ENCODE peak calls at places on chromosome 10, in nine cellular contexts. L is stomach, Z is pancreas, J is body of pancreas, B is heart right ventricle, P is cardiac fibroblast, U is A673, X is neural progenitor cell, K is fibroblast of lung. T is an unnamed sample.

GRCh38 chr10:129645487-129645886 is 178.4 kb downstream of the MGMT start:
- DNase-seq in J (no peak), B (no peak), K (no peak), L (no peak), Z (no peak), P (no peak), U (no peak), X (no peak), T (no peak)

GRCh38 chr10:1203216-1203615 is 147.0 kb downstream of the WDR37 start:
- DNase-seq in J (no peak), Z (no peak), P (no peak), U (no peak), K (no peak), B (no peak), X (no peak), L (no peak), T (no peak)

GRCh38 chr10:8017276-8017675 is 37.2 kb upstream of the GATA3 start:
- DNase-seq in P (peak), B (no peak), Z (no peak), J (no peak), L (no peak), K (peak), U (no peak), X (no peak), T (no peak)

GRCh38 chr10:4775808-4776207 is 50.2 kb upstream of the AKR1E2 start:
- DNase-seq in Z (no peak), X (no peak), U (peak), P (peak), L (no peak), B (no peak), J (no peak), K (peak), T (peak)

GRCh38 chr10:61475449-61475873 is 22.3 kb upstream of the TMEM26 start:
- DNase-seq in U (peak), X (no peak), B (no peak), P (peak), K (peak), J (no peak), Z (no peak), L (no peak), T (no peak)

GRCh38 chr10:27801171-27801785 is 55.7 kb upstream of the MKX start:
- DNase-seq in K (peak), X (no peak), P (no peak), B (no peak), J (no peak), L (no peak), Z (no peak), U (no peak), T (no peak)

GRCh38 chr10:43209651-43210141 is 57.2 kb downstream of the RASGEF1A start:
- DNase-seq in B (no peak), Z (no peak), U (no peak), K (no peak), J (no peak), L (no peak), X (no peak), P (no peak), T (no peak)

GRCh38 chr10:13074562-13075451 is 25.2 kb upstream of the OPTN start:
- DNase-seq in B (peak), X (peak), L (peak), K (peak), P (peak), Z (peak), J (peak), U (peak), T (no peak)

GRCh38 chr10:80460399-80461207 is 6.5 kb downstream of the TSPAN14 start:
- DNase-seq in P (peak), J (peak), U (peak), K (peak), L (peak), Z (peak), B (no peak), X (peak), T (no peak)

GRCh38 chr10:100811752-100812750 is 66.7 kb downstream of the PAX2 start:
- DNase-seq in K (no peak), U (no peak), Z (no peak), X (no peak), P (no peak), B (no peak), J (no peak), L (no peak), T (no peak)

GRCh38 chr10:125262920-125263319 is 102.6 kb upstream of the CTBP2 start:
- DNase-seq in X (no peak), B (no peak), U (no peak), J (no peak), Z (no peak), P (no peak), L (no peak), K (no peak), T (no peak)

GRCh38 chr10:122121059-122121458 is 132.1 kb downstream of the TACC2 start:
- DNase-seq in P (no peak), J (peak), Z (no peak), U (no peak), B (no peak), K (no peak), X (no peak), L (peak), T (no peak)

GRCh38 chr10:79102056-79102874 is 33.5 kb downstream of the ZMIZ1 start:
- DNase-seq in P (no peak), U (no peak), X (peak), K (peak), J (peak), B (peak), Z (no peak), L (peak), T (no peak)

GRCh38 chr10:43707755-43708154 is 59.1 kb upstream of the ZNF32 start:
- DNase-seq in P (peak), B (peak), Z (no peak), U (no peak), X (peak), J (no peak), L (no peak), K (peak), T (no peak)

DNA sequence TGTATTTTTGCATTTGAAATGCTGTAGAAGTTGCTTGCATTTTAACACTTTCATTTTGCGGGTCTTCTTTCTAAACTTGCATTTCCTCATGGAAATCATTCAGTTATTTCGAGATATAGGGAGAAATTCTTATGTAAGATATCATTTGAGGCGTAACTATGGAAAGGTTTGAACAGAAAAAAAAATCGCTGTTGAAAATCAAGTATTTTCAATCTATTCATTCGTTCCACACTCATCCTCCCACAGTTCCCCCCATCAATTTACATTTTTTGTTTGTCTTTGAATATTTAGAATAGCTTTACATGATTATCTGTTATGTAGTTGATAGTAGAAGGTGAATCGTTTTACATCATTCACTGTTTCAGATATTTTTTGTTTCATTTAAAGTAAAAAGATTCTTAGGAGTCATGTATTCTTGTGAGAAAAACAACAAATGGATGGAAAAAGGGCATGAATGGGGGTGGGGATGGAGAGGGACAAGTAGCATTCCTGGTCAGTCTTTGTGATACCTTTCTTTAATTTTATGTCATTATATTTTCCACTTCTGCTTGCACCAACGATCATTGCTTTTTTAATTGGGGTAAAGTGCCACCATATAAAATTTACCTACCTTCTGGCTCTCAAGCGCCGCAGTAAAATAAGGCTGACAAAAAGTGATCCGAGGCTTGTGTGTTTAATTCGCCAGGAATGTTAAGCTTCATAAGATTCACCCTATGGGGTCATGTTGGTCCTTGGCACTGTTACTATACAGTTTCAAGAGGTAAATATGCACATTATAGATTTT is 3.2 kb upstream of the SKIDA1 start:
- DNase-seq in X (peak), P (no peak), J (no peak), L (no peak), B (no peak), Z (no peak), U (peak), K (peak), T (no peak)
- H3K4me3 ChIP-seq in X (peak), P (no peak), J (no peak), L (peak), B (peak), Z (no peak), U (peak), K (peak), T (no peak)

DNA sequence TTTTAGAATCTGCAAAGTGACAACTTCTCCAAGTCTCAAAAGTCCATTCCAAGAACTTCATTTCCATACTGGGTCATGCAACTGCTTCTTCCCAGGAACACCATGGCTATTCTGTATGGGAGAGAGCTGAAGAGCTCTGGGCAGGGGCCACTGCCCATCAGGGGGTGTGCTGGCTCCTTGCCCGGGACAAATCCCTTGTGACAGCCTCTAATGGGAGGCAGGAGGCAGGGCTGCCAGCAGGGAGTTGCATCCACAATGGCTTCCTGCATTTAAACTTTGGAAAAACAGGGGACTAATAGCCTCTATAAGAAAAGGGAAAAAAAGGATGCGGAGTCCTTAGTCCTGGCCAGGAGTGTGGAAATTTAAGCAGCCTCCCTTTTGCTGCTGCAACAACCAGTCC is 18.4 kb upstream of the FRMD4A start:
- DNase-seq in Z (no peak), L (no peak), J (no peak), P (no peak), X (no peak), K (no peak), U (peak), B (no peak), T (no peak)
- TF ChIP-seq CTCF in Z (no peak), L (no peak), J (no peak), P (no peak), X (no peak), K (no peak), U (no peak), B (no peak), T (no peak)

DNA sequence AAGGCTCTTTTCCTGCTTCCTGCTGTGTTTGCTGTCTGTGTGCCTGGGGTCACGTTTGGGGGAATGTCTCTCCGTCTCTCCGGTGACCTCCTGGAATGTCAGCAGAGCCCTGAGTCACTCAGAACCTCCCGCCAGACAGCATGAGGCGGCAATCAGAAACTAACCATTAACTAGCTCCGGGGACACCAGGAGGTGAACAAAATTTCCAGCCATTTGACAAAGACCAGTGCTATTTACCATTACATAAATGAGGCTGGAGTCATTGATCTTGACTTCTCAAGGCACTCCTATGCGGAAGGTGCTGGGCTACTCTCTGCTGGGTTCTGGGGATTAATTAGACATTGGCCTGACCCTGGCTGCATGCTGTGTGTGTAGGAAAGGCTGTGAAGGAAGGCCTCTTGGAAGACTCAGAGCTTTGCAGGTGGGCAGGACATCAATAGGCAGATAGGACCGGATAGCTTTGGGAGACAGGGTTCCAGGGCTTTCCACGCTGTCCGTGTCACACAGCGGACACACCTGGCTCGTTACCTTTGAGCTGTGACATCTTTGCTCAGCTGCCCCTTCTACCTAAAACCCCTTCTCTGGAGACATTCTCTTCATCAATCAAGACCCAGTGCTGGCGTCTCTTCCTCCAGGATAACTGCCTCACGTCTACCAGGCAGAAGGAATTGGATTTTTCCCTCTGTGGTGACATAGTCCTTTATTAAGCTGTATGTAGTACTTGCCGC is 77.0 kb downstream of the PFKFB3 start:
- DNase-seq in J (peak), P (peak), U (peak), Z (peak), X (peak), B (no peak), K (peak), L (peak), T (no peak)
- H3K4me3 ChIP-seq in J (no peak), P (no peak), U (no peak), Z (no peak), X (no peak), B (no peak), K (no peak), L (no peak), T (no peak)

GRCh38 chr10:110286841-110287240 is 17.9 kb downstream of the SMNDC1 start:
- DNase-seq in U (no peak), B (no peak), Z (no peak), J (no peak), X (no peak), K (no peak), L (no peak), P (no peak), T (no peak)
- TF ChIP-seq CTCF in U (no peak), B (no peak), Z (no peak), J (no peak), X (no peak), K (no peak), L (no peak), P (no peak), T (no peak)

GRCh38 chr10:71394926-71395562 is 1.7 kb upstream of the CDH23 start:
- DNase-seq in X (no peak), K (no peak), B (no peak), P (no peak), Z (no peak), U (no peak), J (no peak), L (no peak), T (no peak)
- H3K4me3 ChIP-seq in X (no peak), K (no peak), B (no peak), P (no peak), Z (no peak), U (no peak), J (no peak), L (no peak), T (no peak)

GRCh38 chr10:86876748-86877147 is 80.7 kb downstream of the MMRN2 start:
- DNase-seq in Z (no peak), B (no peak), X (no peak), J (no peak), L (no peak), U (peak), K (peak), P (peak), T (peak)
- TF ChIP-seq CTCF in Z (no peak), B (no peak), X (no peak), J (no peak), L (no peak), U (no peak), K (no peak), P (no peak), T (no peak)